ENCODE peak calls at places on chromosomes 4 and X, in five cellular contexts. J is H4, A is germinal center, D is 8988T, U is T1000. F is an unnamed sample.

GRCh38 chr4:26028793-26029511 is 114.9 kb downstream of the SMIM20 start:
- DNase-seq in J (no peak), A (peak; percentile 65), D (peak; percentile 70), U (no peak), F (peak; percentile 59)

GRCh38 chr4:184347251-184348239 is 126.8 kb downstream of the IRF2 start:
- DNase-seq in J (peak; percentile 60), A (peak; percentile 56), D (no peak), U (no peak), F (peak; percentile 98)

GRCh38 chr4:36189511-36190226 is 54.6 kb downstream of the ARAP2 start:
- DNase-seq in J (no peak), A (no peak), D (no peak), U (no peak), F (peak; percentile 95)

GRCh38 chrX:124555036-124555595 is 208.8 kb downstream of the SH2D1A start:
- DNase-seq in J (peak; percentile 19), A (no peak), D (peak; percentile 11), U (peak; percentile 17), F (peak; percentile 1)

GRCh38 chr4:152951348-152951747 is 15.2 kb downstream of the FHDC1 start:
- DNase-seq in J (no peak), A (no peak), D (no peak), U (no peak), F (no peak)

GRCh38 chrX:74422576-74423288 is 1.4 kb downstream of the SLC16A2 start:
- DNase-seq in J (peak; percentile 23), A (peak; percentile 22), D (peak; percentile 27), U (peak; percentile 48), F (peak; percentile 29)

GRCh38 chr4:85151349-85151748 is 184.9 kb upstream of the WDFY3 start:
- DNase-seq in J (no peak), A (no peak), D (no peak), U (no peak), F (no peak)

GRCh38 chr4:71367546-71367945 is 28.7 kb downstream of the SLC4A4 start:
- DNase-seq in J (no peak), A (no peak), D (no peak), U (no peak), F (no peak)

GRCh38 chrX:104987063-104987462 is 233.4 kb downstream of the TEX13A start:
- DNase-seq in J (no peak), A (no peak), D (no peak), U (no peak), F (no peak)

GRCh38 chr4:92634891-92635290 is 331.1 kb downstream of the GRID2 start:
- DNase-seq in J (no peak), A (no peak), D (no peak), U (no peak), F (no peak)

GRCh38 chr4:102285831-102286230 is 59.5 kb downstream of the SLC39A8 start:
- DNase-seq in J (no peak), A (no peak), D (no peak), U (no peak), F (no peak)

GRCh38 chr4:5660185-5660584 is 48.2 kb downstream of the EVC2 start:
- DNase-seq in J (no peak), A (no peak), D (no peak), U (no peak), F (no peak)

GRCh38 chr4:87934157-87934704 is 41.3 kb upstream of the SPP1 start:
- DNase-seq in J (no peak), A (no peak), D (no peak), U (no peak), F (no peak)

GRCh38 chrX:39484159-39484558 is 613.6 kb downstream of the BCOR start:
- DNase-seq in J (no peak), A (no peak), D (no peak), U (no peak), F (no peak)